ENCODE peak calls at places on chromosomes 2 and 18, in nine cellular contexts. C is MM.1S, M is neuronal stem cell, H is mesenchymal stem cell, I is IMR-90, Z is SK-N-SH, X is fibroblast of lung, V is kidney, O is astrocyte. A is an unnamed sample.
A peak's percentile ranks its signal among the peaks of the same experiment; 100 is the strongest.

GRCh38 chr2:11696736-11697102 is 26.7 kb upstream of the NTSR2 start:
- DNase-seq in C (no peak), M (no peak), H (no peak), I (no peak), Z (no peak), X (no peak), V (no peak), O (no peak), A (no peak)

GRCh38 chr2:86072271-86072858 is 33.3 kb downstream of the POLR1A start:
- DNase-seq in C (peak; percentile 47), M (no peak), H (peak; percentile 36), I (no peak), Z (peak; percentile 41), X (peak; percentile 45), V (peak; percentile 90), O (peak; percentile 31), A (no peak)

GRCh38 chr2:100554788-100555407 is 7.9 kb upstream of the PDCL3 start:
- DNase-seq in C (no peak), M (no peak), H (no peak), I (no peak), Z (no peak), X (no peak), V (peak; percentile 66), O (no peak), A (no peak)

GRCh38 chr2:126766295-126766694 is 110.3 kb downstream of the GYPC start:
- DNase-seq in C (no peak), M (no peak), H (no peak), I (no peak), Z (no peak), X (no peak), V (no peak), O (no peak), A (no peak)

GRCh38 chr2:127634066-127634617 is 11.8 kb upstream of the GPR17 start:
- DNase-seq in C (no peak), M (no peak), H (no peak), I (no peak), Z (peak; percentile 73), X (no peak), V (no peak), O (no peak), A (no peak)

GRCh38 chr2:88190808-88191721 is 20.9 kb downstream of the THNSL2 start:
- DNase-seq in C (peak; percentile 52), M (peak; percentile 76), H (peak; percentile 16), I (peak; percentile 23), Z (peak; percentile 85), X (peak; percentile 13), V (no peak), O (peak; percentile 2), A (peak; percentile 49)

GRCh38 chr2:41881249-41881648 is 166.6 kb upstream of the PKDCC start:
- DNase-seq in C (no peak), M (no peak), H (peak; percentile 62), I (peak; percentile 33), Z (no peak), X (no peak), V (no peak), O (no peak), A (no peak)

GRCh38 chr2:26706616-26707473 is 14.3 kb downstream of the KCNK3 start:
- DNase-seq in C (no peak), M (peak; percentile 24), H (no peak), I (no peak), Z (no peak), X (peak; percentile 48), V (peak; percentile 91), O (peak; percentile 23), A (no peak)

GRCh38 chr18:73043231-73044000 is 175.6 kb upstream of the NETO1 start:
- DNase-seq in C (no peak), M (no peak), H (no peak), I (no peak), Z (no peak), X (no peak), V (no peak), O (no peak), A (no peak)

GRCh38 chr2:5497874-5498273 is 194.3 kb upstream of the SOX11 start:
- DNase-seq in C (no peak), M (no peak), H (no peak), I (no peak), Z (no peak), X (no peak), V (no peak), O (no peak), A (no peak)

GRCh38 chr2:228615501-228615900 is 434.0 kb upstream of the SPHKAP start:
- DNase-seq in C (no peak), M (no peak), H (no peak), I (peak; percentile 8), Z (no peak), X (peak; percentile 9), V (no peak), O (no peak), A (no peak)

GRCh38 chr2:85650456-85650855 is 17.5 kb downstream of the SFTPB start:
- DNase-seq in C (no peak), M (no peak), H (no peak), I (no peak), Z (no peak), X (no peak), V (no peak), O (no peak), A (no peak)

GRCh38 chr2:241772063-241772499 is 4.5 kb upstream of the GAL3ST2 start:
- DNase-seq in C (peak; percentile 82), M (no peak), H (no peak), I (no peak), Z (no peak), X (no peak), V (no peak), O (no peak), A (no peak)

GRCh38 chr2:219688560-219689445 is 61.4 kb downstream of the SLC4A3 start:
- DNase-seq in C (no peak), M (no peak), H (peak; percentile 80), I (peak; percentile 74), Z (no peak), X (peak; percentile 96), V (peak; percentile 79), O (peak; percentile 95), A (peak; percentile 38)

GRCh38 chr2:64276417-64277095 is 132.3 kb upstream of the PELI1 start:
- DNase-seq in C (no peak), M (no peak), H (no peak), I (no peak), Z (no peak), X (peak; percentile 67), V (no peak), O (peak; percentile 46), A (peak; percentile 25)

GRCh38 chr2:168816369-168816768 is 13.9 kb downstream of the NOSTRIN start:
- DNase-seq in C (no peak), M (no peak), H (peak; percentile 78), I (peak; percentile 87), Z (no peak), X (peak; percentile 93), V (no peak), O (peak; percentile 89), A (peak; percentile 89)

GRCh38 chr2:152098033-152098797 is 629 bp downstream of the CACNB4 start:
- DNase-seq in C (no peak), M (peak; percentile 27), H (no peak), I (no peak), Z (peak; percentile 69), X (no peak), V (peak; percentile 75), O (no peak), A (peak; percentile 55)

GRCh38 chr2:104473568-104473967 is 380.3 kb upstream of the POU3F3 start:
- DNase-seq in C (no peak), M (peak; percentile 31), H (no peak), I (no peak), Z (no peak), X (peak; percentile 53), V (no peak), O (peak; percentile 42), A (no peak)

GRCh38 chr2:105615352-105615751 is 129.4 kb upstream of the NCK2 start:
- DNase-seq in C (no peak), M (no peak), H (no peak), I (no peak), Z (no peak), X (no peak), V (no peak), O (no peak), A (no peak)

GRCh38 chr18:5142859-5143258 is 54.2 kb downstream of the AKAIN1 start:
- DNase-seq in C (no peak), M (no peak), H (no peak), I (no peak), Z (no peak), X (no peak), V (no peak), O (no peak), A (no peak)

DNA sequence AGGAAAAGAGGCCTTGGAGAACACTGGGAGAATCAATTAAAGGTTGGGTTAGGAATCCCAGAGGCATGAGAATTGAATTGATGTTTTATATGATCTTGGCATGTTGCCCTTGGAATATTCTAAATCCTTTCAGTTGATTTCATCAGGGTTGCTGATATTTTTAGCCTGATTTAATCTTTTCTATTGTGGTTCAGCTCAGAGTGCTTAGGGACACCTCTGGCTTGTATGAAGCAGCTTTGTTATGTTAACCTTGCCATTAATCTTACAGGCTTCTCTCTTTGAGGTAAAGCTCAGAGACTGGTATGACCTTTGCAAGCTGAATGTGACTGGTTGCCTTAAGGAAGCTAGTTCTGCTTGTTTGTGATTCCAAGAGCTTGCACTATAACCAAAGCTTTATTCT is 64.4 kb upstream of the LYPD6B start:
- DNase-seq in C (no peak), M (no peak), H (no peak), I (no peak), Z (no peak), X (no peak), V (no peak), O (no peak), A (no peak)
- H3K27ac ChIP-seq in C (no peak overlapping the region), M (no peak overlapping the region), H (no peak overlapping the region), I (no peak overlapping the region), Z (no peak overlapping the region), X (no peak overlapping the region), V (no peak overlapping the region), O (no peak overlapping the region), A (no peak overlapping the region)

GRCh38 chr2:195364015-195364965 is 292.7 kb upstream of the SLC39A10 start:
- DNase-seq in C (no peak), M (no peak), H (peak; percentile 1), I (peak; percentile 71), Z (no peak), X (peak; percentile 76), V (no peak), O (peak; percentile 72), A (peak; percentile 62)
- H3K9ac ChIP-seq in C (no peak overlapping the region), M (no peak overlapping the region), H (peak overlapping the region; percentile 69), I (no peak overlapping the region), Z (no peak overlapping the region), X (no peak overlapping the region), V (no peak overlapping the region), O (peak overlapping the region; percentile 44), A (peak overlapping the region; percentile 2)

GRCh38 chr18:35080058-35080457 is 38.8 kb downstream of the MAPRE2 start:
- DNase-seq in C (no peak), M (no peak), H (no peak), I (no peak), Z (no peak), X (no peak), V (no peak), O (no peak), A (no peak)
- H3K4me1 ChIP-seq in C (peaks cover 13% of the 10 kb centered on the region), M (peaks cover 2% of the 10 kb centered on the region), H (peaks cover 4% of the 10 kb centered on the region), I (peaks cover 8% of the 10 kb centered on the region), Z (peaks cover 15% of the 10 kb centered on the region), X (peaks cover 4% of the 10 kb centered on the region), V (no peaks in the 10 kb centered on the region), O (peaks cover 12% of the 10 kb centered on the region), A (peaks cover 14% of the 10 kb centered on the region)

DNA sequence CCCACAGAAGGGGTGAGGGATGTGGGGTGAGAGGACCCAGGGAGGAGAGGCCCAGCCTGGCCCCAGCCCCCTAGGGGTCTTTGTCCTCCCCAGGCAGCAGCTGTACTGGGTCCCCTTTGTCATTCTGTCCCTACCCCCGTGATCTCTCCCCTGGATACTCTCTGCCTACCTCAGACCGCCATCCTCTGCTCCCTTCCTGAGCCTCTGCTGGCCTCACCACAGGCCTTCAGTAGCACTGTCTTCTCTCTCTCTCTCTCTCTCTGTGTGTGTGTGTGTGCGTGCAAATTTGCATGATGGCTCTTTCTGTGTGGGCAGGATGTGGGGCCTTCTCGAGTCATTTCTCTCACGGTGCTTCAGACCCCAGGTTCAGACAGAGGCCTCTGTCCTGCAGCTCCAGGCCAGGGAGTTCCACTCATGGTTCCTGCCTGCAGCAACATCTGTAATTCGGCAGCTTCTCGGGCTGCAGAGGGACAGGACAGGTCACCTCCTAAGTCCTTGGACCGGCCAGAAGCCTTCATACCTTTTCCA is 1.4 kb downstream of the PSD4 start:
- DNase-seq in C (peak; percentile 85), M (no peak), H (no peak), I (no peak), Z (no peak), X (peak; percentile 8), V (peak; percentile 65), O (no peak), A (no peak)
- H3K27ac ChIP-seq in C (peak overlapping the region; percentile 71), M (no peak overlapping the region), H (no peak overlapping the region), I (no peak overlapping the region), Z (no peak overlapping the region), X (no peak overlapping the region), V (no peak overlapping the region), O (no peak overlapping the region), A (no peak overlapping the region)